ENCODE peak calls at places on chromosome 17, in eight cellular contexts. One of them, this sample, is unnamed.

GRCh38 chr17:66952031-66952524 is 12.4 kb upstream of the CACNG4 start:
- DNase-seq in activated naive CD8-positive, alpha-beta T cell treated with anti-CD3 and anti-CD28 coated beads, Interleukin-2, amount 50 U/mL, for 16 hours: no peak
- DNase-seq in stimulated activated CD4-positive, alpha-beta T cell treated with anti-CD3 and anti-CD28 coated beads, Interleukin-4, amount 100 ng/mL, for 1 hour: no peak
- DNase-seq in NT2/D1: peak
- DNase-seq in activated CD8-positive, alpha-beta memory T cell treated with anti-CD3 and anti-CD28 coated beads, Interleukin-2, amount 50 U/mL, for 4 hours: no peak
- DNase-seq in lung microvascular endothelial cell: peak
- DNase-seq in upper lobe of right lung: peak
- DNase-seq in ACHN: peak
- DNase-seq in this sample: peak

GRCh38 chr17:64709481-64709880 is 47.4 kb upstream of the SMURF2 start:
- DNase-seq in activated naive CD8-positive, alpha-beta T cell treated with anti-CD3 and anti-CD28 coated beads, Interleukin-2, amount 50 U/mL, for 16 hours: no peak
- DNase-seq in stimulated activated CD4-positive, alpha-beta T cell treated with anti-CD3 and anti-CD28 coated beads, Interleukin-4, amount 100 ng/mL, for 1 hour: no peak
- DNase-seq in NT2/D1: no peak
- DNase-seq in activated CD8-positive, alpha-beta memory T cell treated with anti-CD3 and anti-CD28 coated beads, Interleukin-2, amount 50 U/mL, for 4 hours: no peak
- DNase-seq in lung microvascular endothelial cell: peak
- DNase-seq in upper lobe of right lung: no peak
- DNase-seq in ACHN: no peak
- DNase-seq in this sample: peak

GRCh38 chr17:36755586-36755985 is 154.2 kb downstream of the MRM1 start:
- DNase-seq in activated naive CD8-positive, alpha-beta T cell treated with anti-CD3 and anti-CD28 coated beads, Interleukin-2, amount 50 U/mL, for 16 hours: no peak
- DNase-seq in stimulated activated CD4-positive, alpha-beta T cell treated with anti-CD3 and anti-CD28 coated beads, Interleukin-4, amount 100 ng/mL, for 1 hour: peak
- DNase-seq in NT2/D1: no peak
- DNase-seq in activated CD8-positive, alpha-beta memory T cell treated with anti-CD3 and anti-CD28 coated beads, Interleukin-2, amount 50 U/mL, for 4 hours: peak
- DNase-seq in lung microvascular endothelial cell: peak
- DNase-seq in upper lobe of right lung: no peak
- DNase-seq in ACHN: peak
- DNase-seq in this sample: peak

GRCh38 chr17:43620147-43620944 is 41.4 kb downstream of the MEOX1 start:
- DNase-seq in activated naive CD8-positive, alpha-beta T cell treated with anti-CD3 and anti-CD28 coated beads, Interleukin-2, amount 50 U/mL, for 16 hours: no peak
- DNase-seq in stimulated activated CD4-positive, alpha-beta T cell treated with anti-CD3 and anti-CD28 coated beads, Interleukin-4, amount 100 ng/mL, for 1 hour: no peak
- DNase-seq in NT2/D1: no peak
- DNase-seq in activated CD8-positive, alpha-beta memory T cell treated with anti-CD3 and anti-CD28 coated beads, Interleukin-2, amount 50 U/mL, for 4 hours: no peak
- DNase-seq in lung microvascular endothelial cell: no peak
- DNase-seq in upper lobe of right lung: no peak
- DNase-seq in ACHN: no peak
- DNase-seq in this sample: no peak

GRCh38 chr17:40071720-40072480 is 9.1 kb downstream of the THRA start:
- DNase-seq in activated naive CD8-positive, alpha-beta T cell treated with anti-CD3 and anti-CD28 coated beads, Interleukin-2, amount 50 U/mL, for 16 hours: no peak
- DNase-seq in stimulated activated CD4-positive, alpha-beta T cell treated with anti-CD3 and anti-CD28 coated beads, Interleukin-4, amount 100 ng/mL, for 1 hour: no peak
- DNase-seq in NT2/D1: no peak
- DNase-seq in activated CD8-positive, alpha-beta memory T cell treated with anti-CD3 and anti-CD28 coated beads, Interleukin-2, amount 50 U/mL, for 4 hours: no peak
- DNase-seq in lung microvascular endothelial cell: no peak
- DNase-seq in upper lobe of right lung: peak
- DNase-seq in ACHN: no peak
- DNase-seq in this sample: peak

GRCh38 chr17:79028496-79029326 is 4.7 kb downstream of the C1QTNF1 start:
- DNase-seq in activated naive CD8-positive, alpha-beta T cell treated with anti-CD3 and anti-CD28 coated beads, Interleukin-2, amount 50 U/mL, for 16 hours: no peak
- DNase-seq in stimulated activated CD4-positive, alpha-beta T cell treated with anti-CD3 and anti-CD28 coated beads, Interleukin-4, amount 100 ng/mL, for 1 hour: no peak
- DNase-seq in NT2/D1: no peak
- DNase-seq in activated CD8-positive, alpha-beta memory T cell treated with anti-CD3 and anti-CD28 coated beads, Interleukin-2, amount 50 U/mL, for 4 hours: no peak
- DNase-seq in lung microvascular endothelial cell: no peak
- DNase-seq in upper lobe of right lung: peak
- DNase-seq in ACHN: peak
- DNase-seq in this sample: no peak

GRCh38 chr17:3968886-3969524 is 4.8 kb upstream of the ATP2A3 start:
- DNase-seq in activated naive CD8-positive, alpha-beta T cell treated with anti-CD3 and anti-CD28 coated beads, Interleukin-2, amount 50 U/mL, for 16 hours: no peak
- DNase-seq in stimulated activated CD4-positive, alpha-beta T cell treated with anti-CD3 and anti-CD28 coated beads, Interleukin-4, amount 100 ng/mL, for 1 hour: no peak
- DNase-seq in NT2/D1: no peak
- DNase-seq in activated CD8-positive, alpha-beta memory T cell treated with anti-CD3 and anti-CD28 coated beads, Interleukin-2, amount 50 U/mL, for 4 hours: no peak
- DNase-seq in lung microvascular endothelial cell: no peak
- DNase-seq in upper lobe of right lung: no peak
- DNase-seq in ACHN: no peak
- DNase-seq in this sample: no peak

GRCh38 chr17:28871056-28871579 is 16.3 kb downstream of the ERAL1 start:
- DNase-seq in activated naive CD8-positive, alpha-beta T cell treated with anti-CD3 and anti-CD28 coated beads, Interleukin-2, amount 50 U/mL, for 16 hours: no peak
- DNase-seq in stimulated activated CD4-positive, alpha-beta T cell treated with anti-CD3 and anti-CD28 coated beads, Interleukin-4, amount 100 ng/mL, for 1 hour: peak
- DNase-seq in NT2/D1: no peak
- DNase-seq in activated CD8-positive, alpha-beta memory T cell treated with anti-CD3 and anti-CD28 coated beads, Interleukin-2, amount 50 U/mL, for 4 hours: no peak
- DNase-seq in lung microvascular endothelial cell: peak
- DNase-seq in upper lobe of right lung: no peak
- DNase-seq in ACHN: no peak
- DNase-seq in this sample: no peak

GRCh38 chr17:42422412-42422957 is 571 bp downstream of the CAVIN1 start:
- DNase-seq in activated naive CD8-positive, alpha-beta T cell treated with anti-CD3 and anti-CD28 coated beads, Interleukin-2, amount 50 U/mL, for 16 hours: no peak
- DNase-seq in stimulated activated CD4-positive, alpha-beta T cell treated with anti-CD3 and anti-CD28 coated beads, Interleukin-4, amount 100 ng/mL, for 1 hour: peak
- DNase-seq in NT2/D1: no peak
- DNase-seq in activated CD8-positive, alpha-beta memory T cell treated with anti-CD3 and anti-CD28 coated beads, Interleukin-2, amount 50 U/mL, for 4 hours: peak
- DNase-seq in lung microvascular endothelial cell: peak
- DNase-seq in upper lobe of right lung: peak
- DNase-seq in ACHN: peak
- DNase-seq in this sample: no peak

GRCh38 chr17:16924701-16925440 is 47.0 kb downstream of the TNFRSF13B start:
- DNase-seq in activated naive CD8-positive, alpha-beta T cell treated with anti-CD3 and anti-CD28 coated beads, Interleukin-2, amount 50 U/mL, for 16 hours: no peak
- DNase-seq in stimulated activated CD4-positive, alpha-beta T cell treated with anti-CD3 and anti-CD28 coated beads, Interleukin-4, amount 100 ng/mL, for 1 hour: no peak
- DNase-seq in NT2/D1: no peak
- DNase-seq in activated CD8-positive, alpha-beta memory T cell treated with anti-CD3 and anti-CD28 coated beads, Interleukin-2, amount 50 U/mL, for 4 hours: no peak
- DNase-seq in lung microvascular endothelial cell: no peak
- DNase-seq in upper lobe of right lung: peak
- DNase-seq in ACHN: no peak
- DNase-seq in this sample: no peak

GRCh38 chr17:70169707-70170597 is 620 bp downstream of the KCNJ2 start:
- DNase-seq in activated naive CD8-positive, alpha-beta T cell treated with anti-CD3 and anti-CD28 coated beads, Interleukin-2, amount 50 U/mL, for 16 hours: no peak
- DNase-seq in stimulated activated CD4-positive, alpha-beta T cell treated with anti-CD3 and anti-CD28 coated beads, Interleukin-4, amount 100 ng/mL, for 1 hour: no peak
- DNase-seq in NT2/D1: no peak
- DNase-seq in activated CD8-positive, alpha-beta memory T cell treated with anti-CD3 and anti-CD28 coated beads, Interleukin-2, amount 50 U/mL, for 4 hours: no peak
- DNase-seq in lung microvascular endothelial cell: peak
- DNase-seq in upper lobe of right lung: no peak
- DNase-seq in ACHN: peak
- DNase-seq in this sample: no peak

GRCh38 chr17:16872836-16873653 is 98.9 kb downstream of the TNFRSF13B start:
- DNase-seq in activated naive CD8-positive, alpha-beta T cell treated with anti-CD3 and anti-CD28 coated beads, Interleukin-2, amount 50 U/mL, for 16 hours: no peak
- DNase-seq in stimulated activated CD4-positive, alpha-beta T cell treated with anti-CD3 and anti-CD28 coated beads, Interleukin-4, amount 100 ng/mL, for 1 hour: peak
- DNase-seq in NT2/D1: peak
- DNase-seq in activated CD8-positive, alpha-beta memory T cell treated with anti-CD3 and anti-CD28 coated beads, Interleukin-2, amount 50 U/mL, for 4 hours: no peak
- DNase-seq in lung microvascular endothelial cell: peak
- DNase-seq in upper lobe of right lung: peak
- DNase-seq in ACHN: peak
- DNase-seq in this sample: peak

GRCh38 chr17:42937712-42938596 is 26.3 kb downstream of the AARSD1 start:
- DNase-seq in activated naive CD8-positive, alpha-beta T cell treated with anti-CD3 and anti-CD28 coated beads, Interleukin-2, amount 50 U/mL, for 16 hours: no peak
- DNase-seq in stimulated activated CD4-positive, alpha-beta T cell treated with anti-CD3 and anti-CD28 coated beads, Interleukin-4, amount 100 ng/mL, for 1 hour: peak
- DNase-seq in NT2/D1: peak
- DNase-seq in activated CD8-positive, alpha-beta memory T cell treated with anti-CD3 and anti-CD28 coated beads, Interleukin-2, amount 50 U/mL, for 4 hours: peak
- DNase-seq in lung microvascular endothelial cell: peak
- DNase-seq in upper lobe of right lung: no peak
- DNase-seq in ACHN: peak
- DNase-seq in this sample: peak

GRCh38 chr17:40461774-40462342 is 18.6 kb downstream of the IGFBP4 start:
- DNase-seq in activated naive CD8-positive, alpha-beta T cell treated with anti-CD3 and anti-CD28 coated beads, Interleukin-2, amount 50 U/mL, for 16 hours: no peak
- DNase-seq in stimulated activated CD4-positive, alpha-beta T cell treated with anti-CD3 and anti-CD28 coated beads, Interleukin-4, amount 100 ng/mL, for 1 hour: no peak
- DNase-seq in NT2/D1: no peak
- DNase-seq in activated CD8-positive, alpha-beta memory T cell treated with anti-CD3 and anti-CD28 coated beads, Interleukin-2, amount 50 U/mL, for 4 hours: no peak
- DNase-seq in lung microvascular endothelial cell: no peak
- DNase-seq in upper lobe of right lung: no peak
- DNase-seq in ACHN: no peak
- DNase-seq in this sample: no peak

GRCh38 chr17:62093188-62094155 is 28.4 kb upstream of the MED13 start:
- DNase-seq in activated naive CD8-positive, alpha-beta T cell treated with anti-CD3 and anti-CD28 coated beads, Interleukin-2, amount 50 U/mL, for 16 hours: no peak
- DNase-seq in stimulated activated CD4-positive, alpha-beta T cell treated with anti-CD3 and anti-CD28 coated beads, Interleukin-4, amount 100 ng/mL, for 1 hour: no peak
- DNase-seq in NT2/D1: no peak
- DNase-seq in activated CD8-positive, alpha-beta memory T cell treated with anti-CD3 and anti-CD28 coated beads, Interleukin-2, amount 50 U/mL, for 4 hours: no peak
- DNase-seq in lung microvascular endothelial cell: peak
- DNase-seq in upper lobe of right lung: no peak
- DNase-seq in ACHN: peak
- DNase-seq in this sample: peak

GRCh38 chr17:80002690-80003490 is 32.8 kb downstream of the TBC1D16 start:
- DNase-seq in activated naive CD8-positive, alpha-beta T cell treated with anti-CD3 and anti-CD28 coated beads, Interleukin-2, amount 50 U/mL, for 16 hours: no peak
- DNase-seq in stimulated activated CD4-positive, alpha-beta T cell treated with anti-CD3 and anti-CD28 coated beads, Interleukin-4, amount 100 ng/mL, for 1 hour: no peak
- DNase-seq in NT2/D1: no peak
- DNase-seq in activated CD8-positive, alpha-beta memory T cell treated with anti-CD3 and anti-CD28 coated beads, Interleukin-2, amount 50 U/mL, for 4 hours: no peak
- DNase-seq in lung microvascular endothelial cell: no peak
- DNase-seq in upper lobe of right lung: no peak
- DNase-seq in ACHN: no peak
- DNase-seq in this sample: no peak

GRCh38 chr17:55587608-55588139 is 76.4 kb upstream of the SMIM36 start:
- DNase-seq in activated naive CD8-positive, alpha-beta T cell treated with anti-CD3 and anti-CD28 coated beads, Interleukin-2, amount 50 U/mL, for 16 hours: no peak
- DNase-seq in stimulated activated CD4-positive, alpha-beta T cell treated with anti-CD3 and anti-CD28 coated beads, Interleukin-4, amount 100 ng/mL, for 1 hour: no peak
- DNase-seq in NT2/D1: no peak
- DNase-seq in activated CD8-positive, alpha-beta memory T cell treated with anti-CD3 and anti-CD28 coated beads, Interleukin-2, amount 50 U/mL, for 4 hours: no peak
- DNase-seq in lung microvascular endothelial cell: peak
- DNase-seq in upper lobe of right lung: no peak
- DNase-seq in ACHN: no peak
- DNase-seq in this sample: peak

GRCh38 chr17:57357392-57357784 is 101.1 kb downstream of the MSI2 start:
- DNase-seq in activated naive CD8-positive, alpha-beta T cell treated with anti-CD3 and anti-CD28 coated beads, Interleukin-2, amount 50 U/mL, for 16 hours: no peak
- DNase-seq in stimulated activated CD4-positive, alpha-beta T cell treated with anti-CD3 and anti-CD28 coated beads, Interleukin-4, amount 100 ng/mL, for 1 hour: no peak
- DNase-seq in NT2/D1: no peak
- DNase-seq in activated CD8-positive, alpha-beta memory T cell treated with anti-CD3 and anti-CD28 coated beads, Interleukin-2, amount 50 U/mL, for 4 hours: no peak
- DNase-seq in lung microvascular endothelial cell: peak
- DNase-seq in upper lobe of right lung: peak
- DNase-seq in ACHN: peak
- DNase-seq in this sample: no peak

GRCh38 chr17:32388613-32389459 is 38.9 kb downstream of the ZNF207 start:
- DNase-seq in activated naive CD8-positive, alpha-beta T cell treated with anti-CD3 and anti-CD28 coated beads, Interleukin-2, amount 50 U/mL, for 16 hours: no peak
- DNase-seq in stimulated activated CD4-positive, alpha-beta T cell treated with anti-CD3 and anti-CD28 coated beads, Interleukin-4, amount 100 ng/mL, for 1 hour: no peak
- DNase-seq in NT2/D1: no peak
- DNase-seq in activated CD8-positive, alpha-beta memory T cell treated with anti-CD3 and anti-CD28 coated beads, Interleukin-2, amount 50 U/mL, for 4 hours: no peak
- DNase-seq in lung microvascular endothelial cell: no peak
- DNase-seq in upper lobe of right lung: no peak
- DNase-seq in ACHN: no peak
- DNase-seq in this sample: no peak

GRCh38 chr17:10727192-10727591 is 2.6 kb downstream of the TMEM220 start:
- DNase-seq in activated naive CD8-positive, alpha-beta T cell treated with anti-CD3 and anti-CD28 coated beads, Interleukin-2, amount 50 U/mL, for 16 hours: no peak
- DNase-seq in stimulated activated CD4-positive, alpha-beta T cell treated with anti-CD3 and anti-CD28 coated beads, Interleukin-4, amount 100 ng/mL, for 1 hour: no peak
- DNase-seq in NT2/D1: no peak
- DNase-seq in activated CD8-positive, alpha-beta memory T cell treated with anti-CD3 and anti-CD28 coated beads, Interleukin-2, amount 50 U/mL, for 4 hours: no peak
- DNase-seq in lung microvascular endothelial cell: no peak
- DNase-seq in upper lobe of right lung: no peak
- DNase-seq in ACHN: no peak
- DNase-seq in this sample: no peak

GRCh38 chr17:17805575-17805974 is 31.2 kb downstream of the SREBF1 start:
- DNase-seq in activated naive CD8-positive, alpha-beta T cell treated with anti-CD3 and anti-CD28 coated beads, Interleukin-2, amount 50 U/mL, for 16 hours: no peak
- DNase-seq in stimulated activated CD4-positive, alpha-beta T cell treated with anti-CD3 and anti-CD28 coated beads, Interleukin-4, amount 100 ng/mL, for 1 hour: no peak
- DNase-seq in NT2/D1: no peak
- DNase-seq in activated CD8-positive, alpha-beta memory T cell treated with anti-CD3 and anti-CD28 coated beads, Interleukin-2, amount 50 U/mL, for 4 hours: no peak
- DNase-seq in lung microvascular endothelial cell: no peak
- DNase-seq in upper lobe of right lung: no peak
- DNase-seq in ACHN: no peak
- DNase-seq in this sample: no peak

GRCh38 chr17:46810837-46811236 is 7.7 kb downstream of the WNT3 start:
- DNase-seq in activated naive CD8-positive, alpha-beta T cell treated with anti-CD3 and anti-CD28 coated beads, Interleukin-2, amount 50 U/mL, for 16 hours: no peak
- DNase-seq in stimulated activated CD4-positive, alpha-beta T cell treated with anti-CD3 and anti-CD28 coated beads, Interleukin-4, amount 100 ng/mL, for 1 hour: no peak
- DNase-seq in NT2/D1: no peak
- DNase-seq in activated CD8-positive, alpha-beta memory T cell treated with anti-CD3 and anti-CD28 coated beads, Interleukin-2, amount 50 U/mL, for 4 hours: no peak
- DNase-seq in lung microvascular endothelial cell: no peak
- DNase-seq in upper lobe of right lung: no peak
- DNase-seq in ACHN: no peak
- DNase-seq in this sample: no peak